ENCODE peak calls at places on chromosome 12, in ten cellular contexts. W is stimulated activated CD8-positive, alpha-beta memory T cell treated with anti-CD3 and anti-CD28 coated beads, Interleukin-12 subunit alpha, Interleukin-12 subunit beta, amount 100 ng/mL, for 1 hour; Q is left lung; M is T-helper 1 cell; K is adrenal gland; E is NCI-H2081; N is keratinocyte; X is right lobe of liver; P is stimulated activated CD4-positive, alpha-beta T cell treated with anti-CD3 and anti-CD28 coated beads, Interleukin-4, amount 100 ng/mL, for 4 hours; I is left lobe of liver. Z is an unnamed sample.
A peak's percentile ranks its signal among the peaks of the same experiment; 100 is the strongest.

GRCh38 chr12:106030210-106031175 is 108.3 kb downstream of the NUAK1 start:
- DNase-seq in I (no peak), K (no peak), W (no peak), Q (no peak), X (no peak), M (no peak), P (no peak), N (peak; percentile 72), E (no peak), Z (no peak)

GRCh38 chr12:10285919-10286318 is 21.8 kb upstream of the KLRD1 start:
- DNase-seq in I (no peak), K (no peak), E (no peak), W (peak; percentile 24), X (no peak), Q (no peak), M (no peak), P (no peak), N (no peak), Z (no peak)

GRCh38 chr12:121819212-121819949 is 15.6 kb downstream of the SETD1B start:
- DNase-seq in W (no peak), N (no peak), X (no peak), E (no peak), P (no peak), M (no peak), K (no peak), Q (no peak), I (no peak), Z (no peak)

GRCh38 chr12:116693259-116694227 is 44.3 kb downstream of the SPRING1 start:
- DNase-seq in I (peak; percentile 85), P (no peak), M (no peak), W (no peak), E (peak; percentile 43), X (peak; percentile 75), K (no peak), Q (no peak), N (no peak), Z (no peak)

GRCh38 chr12:54018608-54018984 is 9.6 kb upstream of the HOXC6 start:
- DNase-seq in E (no peak), M (no peak), W (no peak), K (peak; percentile 60), I (no peak), P (no peak), N (no peak), Q (no peak), X (no peak), Z (no peak)

GRCh38 chr12:108104657-108105056 is 24.4 kb upstream of the WSCD2 start:
- DNase-seq in P (no peak), I (no peak), E (no peak), M (no peak), N (no peak), X (no peak), K (no peak), W (no peak), Q (no peak), Z (no peak)

GRCh38 chr12:111444706-111445310 is 39.1 kb downstream of the SH2B3 start:
- DNase-seq in I (peak; percentile 59), W (peak; percentile 51), E (no peak), X (no peak), N (no peak), M (peak; percentile 72), P (peak; percentile 71), K (peak; percentile 70), Q (peak; percentile 87), Z (peak; percentile 75)

GRCh38 chr12:52839706-52840105 is 5.6 kb upstream of the KRT79 start:
- DNase-seq in W (no peak), I (no peak), K (no peak), P (no peak), X (no peak), Q (no peak), E (no peak), M (no peak), N (no peak), Z (no peak)

GRCh38 chr12:110577717-110578521 is 5.2 kb downstream of the PPTC7 start:
- DNase-seq in Q (no peak), K (no peak), X (no peak), N (peak; percentile 87), I (peak; percentile 14), M (no peak), P (no peak), E (no peak), W (no peak), Z (no peak)

GRCh38 chr12:122793685-122794106 is 19.3 kb downstream of the CCDC62 start:
- DNase-seq in P (no peak), N (peak; percentile 36), X (no peak), I (no peak), E (peak; percentile 54), K (no peak), M (no peak), Q (no peak), W (no peak), Z (no peak)

GRCh38 chr12:124581792-124582424 is 14.5 kb upstream of the NCOR2 start:
- DNase-seq in Q (peak; percentile 59), E (no peak), K (no peak), M (no peak), P (no peak), I (no peak), W (no peak), X (peak; percentile 53), N (no peak), Z (no peak)

GRCh38 chr12:59823535-59823934 is 227.7 kb downstream of the SLC16A7 start:
- DNase-seq in K (no peak), E (no peak), I (no peak), X (no peak), M (no peak), N (no peak), Q (no peak), P (no peak), W (no peak), Z (no peak)

GRCh38 chr12:51190820-51191219 is 17.9 kb upstream of the TFCP2 start:
- DNase-seq in W (no peak), X (no peak), P (no peak), M (no peak), N (no peak), I (no peak), Q (no peak), K (no peak), E (no peak), Z (no peak)

GRCh38 chr12:41932470-41932991 is 212.1 kb downstream of the GXYLT1 start:
- DNase-seq in E (peak; percentile 96), I (peak; percentile 67), K (peak; percentile 50), N (no peak), X (peak; percentile 77), Q (peak; percentile 84), W (no peak), M (no peak), P (peak; percentile 5), Z (no peak)

GRCh38 chr12:107229827-107230226 is 136.5 kb upstream of the CRY1 start:
- DNase-seq in W (no peak), P (no peak), N (no peak), K (no peak), X (no peak), E (no peak), Q (no peak), I (no peak), M (no peak), Z (no peak)

GRCh38 chr12:99069371-99069770 is 424.3 kb downstream of the APAF1 start:
- DNase-seq in Q (no peak), P (no peak), W (no peak), X (no peak), I (no peak), M (no peak), K (no peak), N (no peak), E (no peak), Z (no peak)

Z was measured in T-helper 22 cell.